ENCODE peak calls at places on chromosomes 12 and 14, in seven cellular contexts. Q is MCF 10A, D is AG09309, O is HT-29, M is adipocyte, E is HuH-7.5, K is HS-27A. Z is an unnamed sample.

GRCh38 chr12:2011641-2012607 is 7.7 kb upstream of the DCP1B start:
- DNase-seq in K (no peak), D (no peak), M (no peak), O (no peak), E (no peak), Q (no peak), Z (no peak)

GRCh38 chr14:105317546-105317945 is 3.0 kb downstream of the PACS2 start:
- DNase-seq in O (no peak), E (no peak), Q (no peak), D (no peak), M (peak; percentile 38), K (no peak), Z (no peak)

GRCh38 chr14:73295198-73295796 is 58.0 kb downstream of the PAPLN start:
- DNase-seq in K (peak; percentile 9), O (peak; percentile 71), Q (peak; percentile 52), M (peak; percentile 86), E (no peak), D (no peak), Z (no peak)

GRCh38 chr12:100356646-100357223 is at the start of gene SLC17A8:
- DNase-seq in M (no peak), O (no peak), E (no peak), Q (no peak), D (no peak), K (no peak), Z (no peak)

GRCh38 chr12:78392918-78393317 is 471.7 kb upstream of the SYT1 start:
- DNase-seq in Q (peak; percentile 38), M (peak; percentile 79), E (no peak), K (peak; percentile 12), O (peak; percentile 46), D (no peak), Z (no peak)

GRCh38 chr14:99274346-99275221 is 2.6 kb upstream of the BCL11B start:
- DNase-seq in O (peak; percentile 74), M (peak; percentile 73), K (no peak), Q (peak; percentile 91), D (peak; percentile 5), E (peak; percentile 83), Z (peak; percentile 60)

GRCh38 chr14:37597538-37598084 is 2.2 kb downstream of the TTC6 start:
- DNase-seq in O (no peak), Q (no peak), M (peak; percentile 31), D (no peak), E (no peak), K (no peak), Z (no peak)

GRCh38 chr12:113190761-113191160 is 5.2 kb downstream of the RITA1 start:
- DNase-seq in E (no peak), O (peak; percentile 16), M (peak; percentile 21), K (no peak), Q (peak; percentile 49), D (no peak), Z (no peak)

GRCh38 chr12:2429032-2429431 is 365.7 kb upstream of the FKBP4 start:
- DNase-seq in D (no peak), K (no peak), E (no peak), O (no peak), M (peak; percentile 15), Q (no peak), Z (no peak)

GRCh38 chr12:124913474-124914391 is 717 bp downstream of the UBC start:
- DNase-seq in E (no peak), K (no peak), M (peak; percentile 87), O (peak; percentile 91), D (no peak), Q (peak; percentile 91), Z (peak; percentile 96)

GRCh38 chr14:68806526-68807147 is 13.8 kb upstream of the ZFP36L1 start:
- DNase-seq in M (no peak), Q (no peak), O (no peak), E (no peak), D (no peak), K (no peak), Z (no peak)

GRCh38 chr14:34857689-34858449 is 17.3 kb downstream of the BAZ1A start:
- DNase-seq in O (no peak), M (no peak), E (no peak), D (no peak), K (no peak), Q (no peak), Z (peak; percentile 45)

GRCh38 chr14:47675489-47676300 is at the start of gene MDGA2:
- DNase-seq in O (no peak), D (no peak), Q (no peak), E (no peak), K (no peak), M (no peak), Z (no peak)

GRCh38 chr12:54126696-54127537 is 61.9 kb downstream of the SMUG1 start:
- DNase-seq in Q (peak; percentile 69), O (no peak), D (no peak), E (peak; percentile 57), K (no peak), M (no peak), Z (no peak)

Z was measured in CD4-positive, alpha-beta memory T cell.